ENCODE peak calls at places on chromosomes 6 and 20, in seven cellular contexts. One of them, this sample, is unnamed.
A peak's percentile ranks its signal among the peaks of the same experiment; 100 is the strongest.

GRCh38 chr6:31172973-31173384 is 2.5 kb upstream of the POU5F1 start:
- DNase-seq in GM23248: no peak
- DNase-seq in fibroblast of lung: no peak
- DNase-seq in mammary epithelial cell: no peak
- DNase-seq in PC-3: no peak
- DNase-seq in H1: peak; percentile 87
- DNase-seq in MM.1S: no peak
- DNase-seq in this sample: no peak

GRCh38 chr20:24782221-24782620 is 166.8 kb upstream of the CST7 start:
- DNase-seq in GM23248: no peak
- DNase-seq in fibroblast of lung: no peak
- DNase-seq in mammary epithelial cell: no peak
- DNase-seq in PC-3: no peak
- DNase-seq in H1: no peak
- DNase-seq in MM.1S: no peak
- DNase-seq in this sample: no peak

GRCh38 chr20:13220194-13220856 is 749 bp upstream of the ISM1 start:
- DNase-seq in GM23248: peak; percentile 54
- DNase-seq in fibroblast of lung: peak; percentile 10
- DNase-seq in mammary epithelial cell: peak; percentile 45
- DNase-seq in PC-3: no peak
- DNase-seq in H1: peak; percentile 81
- DNase-seq in MM.1S: no peak
- DNase-seq in this sample: peak; percentile 42

GRCh38 chr20:25204550-25205276 is 9.2 kb downstream of the ENTPD6 start:
- DNase-seq in GM23248: no peak
- DNase-seq in fibroblast of lung: no peak
- DNase-seq in mammary epithelial cell: peak; percentile 36
- DNase-seq in PC-3: no peak
- DNase-seq in H1: no peak
- DNase-seq in MM.1S: no peak
- DNase-seq in this sample: peak; percentile 1

GRCh38 chr6:37819802-37820712 is 530 bp downstream of the ZFAND3 start:
- DNase-seq in GM23248: peak; percentile 86
- DNase-seq in fibroblast of lung: peak; percentile 61
- DNase-seq in mammary epithelial cell: peak; percentile 77
- DNase-seq in PC-3: peak; percentile 68
- DNase-seq in H1: peak; percentile 61
- DNase-seq in MM.1S: peak; percentile 16
- DNase-seq in this sample: peak; percentile 60

GRCh38 chr20:39563406-39563805 is 601.3 kb downstream of the DHX35 start:
- DNase-seq in GM23248: no peak
- DNase-seq in fibroblast of lung: no peak
- DNase-seq in mammary epithelial cell: no peak
- DNase-seq in PC-3: no peak
- DNase-seq in H1: no peak
- DNase-seq in MM.1S: no peak
- DNase-seq in this sample: no peak

GRCh38 chr20:61918548-61918947 is 147.1 kb downstream of the TAF4 start:
- DNase-seq in GM23248: no peak
- DNase-seq in fibroblast of lung: no peak
- DNase-seq in mammary epithelial cell: no peak
- DNase-seq in PC-3: no peak
- DNase-seq in H1: no peak
- DNase-seq in MM.1S: no peak
- DNase-seq in this sample: no peak

GRCh38 chr6:13635948-13636658 is 21.0 kb downstream of the NOL7 start:
- DNase-seq in GM23248: no peak
- DNase-seq in fibroblast of lung: no peak
- DNase-seq in mammary epithelial cell: no peak
- DNase-seq in PC-3: no peak
- DNase-seq in H1: no peak
- DNase-seq in MM.1S: no peak
- DNase-seq in this sample: no peak

GRCh38 chr6:169490830-169491229 is 211.0 kb downstream of the WDR27 start:
- DNase-seq in GM23248: peak; percentile 81
- DNase-seq in fibroblast of lung: peak; percentile 75
- DNase-seq in mammary epithelial cell: no peak
- DNase-seq in PC-3: no peak
- DNase-seq in H1: no peak
- DNase-seq in MM.1S: no peak
- DNase-seq in this sample: no peak

GRCh38 chr6:33505544-33506330 is 51.4 kb downstream of the ZBTB9 start:
- DNase-seq in GM23248: no peak
- DNase-seq in fibroblast of lung: peak; percentile 7
- DNase-seq in mammary epithelial cell: no peak
- DNase-seq in PC-3: peak; percentile 54
- DNase-seq in H1: no peak
- DNase-seq in MM.1S: no peak
- DNase-seq in this sample: no peak

GRCh38 chr20:48697845-48698491 is 129.8 kb downstream of the PREX1 start:
- DNase-seq in GM23248: peak; percentile 81
- DNase-seq in fibroblast of lung: peak; percentile 79
- DNase-seq in mammary epithelial cell: peak; percentile 67
- DNase-seq in PC-3: peak; percentile 84
- DNase-seq in H1: no peak
- DNase-seq in MM.1S: no peak
- DNase-seq in this sample: no peak

GRCh38 chr6:75488026-75488425 is 5.6 kb downstream of the FILIP1 start:
- DNase-seq in GM23248: peak; percentile 49
- DNase-seq in fibroblast of lung: peak; percentile 23
- DNase-seq in mammary epithelial cell: no peak
- DNase-seq in PC-3: no peak
- DNase-seq in H1: no peak
- DNase-seq in MM.1S: no peak
- DNase-seq in this sample: no peak

GRCh38 chr6:154356690-154357089 is at the start of gene IPCEF1:
- DNase-seq in GM23248: no peak
- DNase-seq in fibroblast of lung: no peak
- DNase-seq in mammary epithelial cell: no peak
- DNase-seq in PC-3: no peak
- DNase-seq in H1: no peak
- DNase-seq in MM.1S: no peak
- DNase-seq in this sample: no peak

GRCh38 chr20:31698803-31699718 is 23.6 kb downstream of the BCL2L1 start:
- DNase-seq in GM23248: peak; percentile 94
- DNase-seq in fibroblast of lung: peak; percentile 98
- DNase-seq in mammary epithelial cell: peak; percentile 98
- DNase-seq in PC-3: peak; percentile 88
- DNase-seq in H1: no peak
- DNase-seq in MM.1S: peak; percentile 93
- DNase-seq in this sample: no peak

GRCh38 chr6:44858998-44859397 is 469.1 kb upstream of the RUNX2 start:
- DNase-seq in GM23248: peak; percentile 8
- DNase-seq in fibroblast of lung: no peak
- DNase-seq in mammary epithelial cell: no peak
- DNase-seq in PC-3: no peak
- DNase-seq in H1: no peak
- DNase-seq in MM.1S: no peak
- DNase-seq in this sample: no peak

GRCh38 chr6:38387994-38388393 is 251.7 kb downstream of the BTBD9 start:
- DNase-seq in GM23248: peak; percentile 79
- DNase-seq in fibroblast of lung: peak; percentile 57
- DNase-seq in mammary epithelial cell: no peak
- DNase-seq in PC-3: no peak
- DNase-seq in H1: no peak
- DNase-seq in MM.1S: no peak
- DNase-seq in this sample: no peak

GRCh38 chr20:38412877-38413577 is 22.1 kb downstream of the SNHG17 start:
- DNase-seq in GM23248: peak; percentile 63
- DNase-seq in fibroblast of lung: peak; percentile 24
- DNase-seq in mammary epithelial cell: no peak
- DNase-seq in PC-3: no peak
- DNase-seq in H1: no peak
- DNase-seq in MM.1S: no peak
- DNase-seq in this sample: peak; percentile 2

GRCh38 chr6:161044335-161044734 is 52.8 kb downstream of the MAP3K4 start:
- DNase-seq in GM23248: peak; percentile 30
- DNase-seq in fibroblast of lung: peak; percentile 31
- DNase-seq in mammary epithelial cell: peak; percentile 48
- DNase-seq in PC-3: peak; percentile 21
- DNase-seq in H1: no peak
- DNase-seq in MM.1S: no peak
- DNase-seq in this sample: no peak

GRCh38 chr20:46220808-46221207 is 87.5 kb downstream of the CDH22 start:
- DNase-seq in GM23248: no peak
- DNase-seq in fibroblast of lung: no peak
- DNase-seq in mammary epithelial cell: no peak
- DNase-seq in PC-3: no peak
- DNase-seq in H1: no peak
- DNase-seq in MM.1S: no peak
- DNase-seq in this sample: no peak

GRCh38 chr6:87333591-87334181 is 4.6 kb upstream of the GJB7 start:
- DNase-seq in GM23248: peak; percentile 72
- DNase-seq in fibroblast of lung: peak; percentile 37
- DNase-seq in mammary epithelial cell: peak; percentile 6
- DNase-seq in PC-3: no peak
- DNase-seq in H1: no peak
- DNase-seq in MM.1S: no peak
- DNase-seq in this sample: peak; percentile 51

GRCh38 chr6:21189721-21190120 is 403.8 kb upstream of the SOX4 start:
- DNase-seq in GM23248: no peak
- DNase-seq in fibroblast of lung: no peak
- DNase-seq in mammary epithelial cell: no peak
- DNase-seq in PC-3: no peak
- DNase-seq in H1: no peak
- DNase-seq in MM.1S: no peak
- DNase-seq in this sample: no peak

GRCh38 chr6:105669232-105669631 is 266.4 kb upstream of the PREP start:
- DNase-seq in GM23248: no peak
- DNase-seq in fibroblast of lung: no peak
- DNase-seq in mammary epithelial cell: no peak
- DNase-seq in PC-3: no peak
- DNase-seq in H1: no peak
- DNase-seq in MM.1S: no peak
- DNase-seq in this sample: no peak

GRCh38 chr20:49282584-49283171 is 4.8 kb upstream of the ZNFX1 start:
- DNase-seq in GM23248: peak; percentile 18
- DNase-seq in fibroblast of lung: no peak
- DNase-seq in mammary epithelial cell: no peak
- DNase-seq in PC-3: no peak
- DNase-seq in H1: no peak
- DNase-seq in MM.1S: no peak
- DNase-seq in this sample: no peak

GRCh38 chr6:145656128-145656527 is 79.2 kb downstream of the EPM2A start:
- DNase-seq in GM23248: no peak
- DNase-seq in fibroblast of lung: no peak
- DNase-seq in mammary epithelial cell: no peak
- DNase-seq in PC-3: no peak
- DNase-seq in H1: no peak
- DNase-seq in MM.1S: no peak
- DNase-seq in this sample: no peak

GRCh38 chr6:14182916-14183315 is 65.3 kb downstream of the CD83 start:
- DNase-seq in GM23248: no peak
- DNase-seq in fibroblast of lung: no peak
- DNase-seq in mammary epithelial cell: no peak
- DNase-seq in PC-3: no peak
- DNase-seq in H1: no peak
- DNase-seq in MM.1S: no peak
- DNase-seq in this sample: no peak

GRCh38 chr20:63394069-63394468 is 32.9 kb upstream of the CHRNA4 start:
- DNase-seq in GM23248: no peak
- DNase-seq in fibroblast of lung: peak; percentile 9
- DNase-seq in mammary epithelial cell: no peak
- DNase-seq in PC-3: peak; percentile 3
- DNase-seq in H1: no peak
- DNase-seq in MM.1S: no peak
- DNase-seq in this sample: no peak

GRCh38 chr6:100458841-100459154 is 5.9 kb downstream of the SIM1 start:
- DNase-seq in GM23248: no peak
- DNase-seq in fibroblast of lung: no peak
- DNase-seq in mammary epithelial cell: no peak
- DNase-seq in PC-3: no peak
- DNase-seq in H1: no peak
- DNase-seq in MM.1S: no peak
- DNase-seq in this sample: no peak
- TF ChIP-seq EZH2 in GM23248: no peak
- TF ChIP-seq EZH2 in fibroblast of lung: no peak
- TF ChIP-seq EZH2 in mammary epithelial cell: no peak
- TF ChIP-seq EZH2 in PC-3: no peak
- TF ChIP-seq EZH2 in H1: no peak
- TF ChIP-seq EZH2 in MM.1S: no peak
- TF ChIP-seq EZH2 in this sample: no peak

GRCh38 chr6:6331393-6331792 is 10.9 kb upstream of the F13A1 start:
- DNase-seq in GM23248: no peak
- DNase-seq in fibroblast of lung: no peak
- DNase-seq in mammary epithelial cell: no peak
- DNase-seq in PC-3: no peak
- DNase-seq in H1: no peak
- DNase-seq in MM.1S: peak; percentile 85
- DNase-seq in this sample: no peak
- H3K9ac ChIP-seq in GM23248: no peak overlapping the region
- H3K9ac ChIP-seq in fibroblast of lung: no peak overlapping the region
- H3K9ac ChIP-seq in mammary epithelial cell: no peak overlapping the region
- H3K9ac ChIP-seq in PC-3: no peak overlapping the region
- H3K9ac ChIP-seq in H1: no peak overlapping the region
- H3K9ac ChIP-seq in MM.1S: peak overlapping the region; percentile 32
- H3K9ac ChIP-seq in this sample: no peak overlapping the region

DNA sequence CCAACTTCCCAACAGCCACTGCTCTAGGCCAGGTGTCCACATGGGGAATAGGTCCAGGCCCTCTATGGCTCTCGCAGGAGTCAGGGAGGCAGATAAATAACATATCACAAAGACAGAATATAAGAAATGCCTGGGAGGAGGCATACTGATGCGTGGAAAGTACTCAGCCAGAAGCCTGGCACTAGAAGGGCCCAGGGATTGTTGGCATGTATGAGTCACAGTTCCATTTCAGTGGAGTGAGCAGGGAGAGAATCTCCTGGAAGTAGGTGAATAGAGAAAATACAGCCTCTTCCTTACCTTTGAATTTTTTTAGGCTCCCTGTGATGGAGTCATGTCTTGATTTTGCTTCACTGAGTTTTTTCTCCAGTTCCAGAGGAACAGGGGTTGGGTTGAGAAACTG is 5.1 kb downstream of the TRIM31 start:
- DNase-seq in GM23248: peak; percentile 35
- DNase-seq in fibroblast of lung: no peak
- DNase-seq in mammary epithelial cell: peak; percentile 23
- DNase-seq in PC-3: peak; percentile 31
- DNase-seq in H1: no peak
- DNase-seq in MM.1S: no peak
- DNase-seq in this sample: no peak
- H3K27me3 ChIP-seq in GM23248: peaks cover 35% of the 10 kb centered on the region
- H3K27me3 ChIP-seq in fibroblast of lung: peaks cover 4% of the 10 kb centered on the region
- H3K27me3 ChIP-seq in mammary epithelial cell: peaks cover 3% of the 10 kb centered on the region
- H3K27me3 ChIP-seq in PC-3: no peaks in the 10 kb centered on the region
- H3K27me3 ChIP-seq in H1: peaks cover 11% of the 10 kb centered on the region
- H3K27me3 ChIP-seq in MM.1S: no peaks in the 10 kb centered on the region
- H3K27me3 ChIP-seq in this sample: peaks cover 53% of the 10 kb centered on the region

DNA sequence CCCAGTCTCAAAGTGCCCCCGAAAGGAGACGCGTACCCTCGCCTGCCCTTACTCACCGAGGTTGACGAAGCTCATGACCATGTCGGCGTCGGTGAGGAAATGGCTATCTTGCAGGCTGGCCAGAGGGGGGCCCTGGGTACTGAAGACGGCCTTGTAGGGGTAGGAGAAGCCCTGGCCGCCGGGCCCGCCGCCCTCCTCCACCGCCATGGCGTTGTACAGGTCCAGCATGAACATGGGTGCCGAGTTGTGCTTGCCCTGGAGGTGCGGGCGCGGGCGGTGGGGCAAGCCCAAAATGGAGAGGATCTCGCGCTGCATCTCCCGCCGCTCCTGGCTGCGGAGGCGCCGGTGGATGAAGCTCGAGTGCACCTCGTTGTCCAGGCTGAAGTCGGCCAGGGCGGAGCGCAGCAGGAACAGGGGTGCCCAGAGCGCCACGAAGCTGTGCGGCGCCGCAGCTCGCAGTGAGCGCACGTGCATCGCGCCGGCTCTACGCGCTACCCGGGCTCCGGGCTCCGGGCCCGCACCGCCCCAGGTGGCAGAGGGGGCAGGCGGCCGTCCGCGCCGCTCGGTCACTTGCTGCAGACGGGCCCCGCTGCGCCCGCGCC is 691 bp downstream of the BMP7 start:
- DNase-seq in GM23248: no peak
- DNase-seq in fibroblast of lung: no peak
- DNase-seq in mammary epithelial cell: peak; percentile 28
- DNase-seq in PC-3: no peak
- DNase-seq in H1: peak; percentile 72
- DNase-seq in MM.1S: no peak
- DNase-seq in this sample: no peak
- TF ChIP-seq EZH2 in GM23248: peak; percentile 34
- TF ChIP-seq EZH2 in fibroblast of lung: peak; percentile 77
- TF ChIP-seq EZH2 in mammary epithelial cell: peak; percentile 97
- TF ChIP-seq EZH2 in PC-3: no peak
- TF ChIP-seq EZH2 in H1: peak; percentile 72
- TF ChIP-seq EZH2 in MM.1S: no peak
- TF ChIP-seq EZH2 in this sample: no peak